ENCODE peak calls at places on chromosomes 2 and 18, in four cellular contexts. X is AG10803, Q is epithelial cell of esophagus, J is left ventricle myocardium inferior. F is an unnamed sample.

GRCh38 chr2:23118894-23119293 is 266.1 kb upstream of the KLHL29 start:
- DNase-seq in X (no peak), Q (no peak), J (no peak), F (no peak)

GRCh38 chr2:226339616-226340015 is 460.0 kb downstream of the IRS1 start:
- DNase-seq in X (no peak), Q (no peak), J (no peak), F (no peak)

GRCh38 chr2:240252191-240252871 is 111.9 kb upstream of the OTOS start:
- DNase-seq in X (no peak), Q (no peak), J (peak), F (no peak)

GRCh38 chr2:190697421-190697820 is 48.5 kb downstream of the NAB1 start:
- DNase-seq in X (no peak), Q (no peak), J (no peak), F (no peak)

GRCh38 chr18:51890762-51891161 is 449.2 kb upstream of the DCC start:
- DNase-seq in X (peak), Q (peak), J (no peak), F (peak)

GRCh38 chr2:117618607-117619006 is 195.9 kb upstream of the DDX18 start:
- DNase-seq in X (no peak), Q (no peak), J (no peak), F (no peak)

GRCh38 chr2:235807347-235807746 is 313.5 kb downstream of the AGAP1 start:
- DNase-seq in X (no peak), Q (no peak), J (no peak), F (no peak)

GRCh38 chr2:3974765-3975164 is 271.4 kb downstream of the DCDC2C start:
- DNase-seq in X (no peak), Q (no peak), J (no peak), F (no peak)

GRCh38 chr2:178767099-178768060 is 39.8 kb downstream of the TTN start:
- DNase-seq in X (no peak), Q (no peak), J (no peak), F (no peak)

GRCh38 chr2:99490088-99491065 is 560 bp upstream of the REV1 start:
- DNase-seq in X (peak), Q (peak), J (peak), F (peak)

GRCh38 chr2:217927601-217928323 is 75.0 kb downstream of the TNS1 start:
- DNase-seq in X (no peak), Q (no peak), J (no peak), F (no peak)

GRCh38 chr2:20148411-20148810 is 76.5 kb downstream of the SDC1 start:
- DNase-seq in X (peak), Q (no peak), J (no peak), F (no peak)

GRCh38 chr2:127632592-127633489 is 13.1 kb upstream of the GPR17 start:
- DNase-seq in X (no peak), Q (no peak), J (no peak), F (no peak)

GRCh38 chr2:118705032-118705431 is 142.4 kb downstream of the EN1 start:
- DNase-seq in X (peak), Q (peak), J (no peak), F (peak)

GRCh38 chr2:240435955-240436625 is 627 bp downstream of the GPC1 start:
- DNase-seq in X (peak), Q (no peak), J (no peak), F (peak)

GRCh38 chr2:64846175-64846574 is 143.0 kb upstream of the SLC1A4 start:
- DNase-seq in X (peak), Q (peak), J (no peak), F (peak)

GRCh38 chr2:169395821-169396374 is 33.6 kb upstream of the LRP2 start:
- DNase-seq in X (no peak), Q (no peak), J (no peak), F (no peak)

GRCh38 chr2:195662138-195662537 is 5.1 kb downstream of the SLC39A10 start:
- DNase-seq in X (no peak), Q (no peak), J (no peak), F (no peak)

GRCh38 chr2:71226391-71226964 is 425 bp downstream of the PAIP2B start:
- DNase-seq in X (no peak), Q (no peak), J (peak), F (no peak)

GRCh38 chr2:129813404-129813803 is 166.1 kb upstream of the RAB6C start:
- DNase-seq in X (no peak), Q (no peak), J (no peak), F (no peak)
- TF ChIP-seq CTCF in X (peak), Q (peak), J (no peak), F (no peak)

DNA sequence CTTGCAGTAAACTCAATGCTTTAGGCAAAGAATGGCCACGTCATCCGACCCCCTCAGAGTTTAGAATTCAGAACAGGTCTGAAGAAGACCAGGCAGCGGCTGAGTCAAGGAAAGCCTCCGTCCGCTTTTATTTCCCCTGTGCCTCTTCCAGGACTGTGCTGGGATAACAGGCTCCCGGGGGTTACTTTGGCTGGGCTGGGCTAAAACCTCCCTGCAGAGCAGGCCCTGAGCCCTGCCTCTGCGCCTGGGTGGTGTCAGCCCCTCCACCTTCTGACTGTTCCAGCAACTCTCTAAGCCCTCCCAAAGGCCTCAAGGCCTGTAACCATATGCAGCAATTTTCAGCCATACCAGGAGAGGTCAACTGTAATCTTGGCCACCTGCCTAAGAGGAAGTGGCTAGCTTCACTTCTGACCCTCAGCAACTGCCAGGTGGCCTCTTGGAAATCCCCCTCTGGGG is 166.5 kb downstream of the RPIA start:
- DNase-seq in X (no peak), Q (no peak), J (no peak), F (peak)
- H3K4me3 ChIP-seq in X (no peak), Q (no peak), J (no peak), F (no peak)

GRCh38 chr2:106085441-106085911 is 108.6 kb downstream of the UXS1 start:
- DNase-seq in X (peak), Q (peak), J (no peak), F (peak)
- TF ChIP-seq CTCF in X (peak), Q (peak), J (peak), F (peak)

GRCh38 chr2:47173986-47174730 is 19.1 kb upstream of the STPG4 start:
- DNase-seq in X (no peak), Q (no peak), J (no peak), F (no peak)
- H3K4me3 ChIP-seq in X (peak), Q (peak), J (peak), F (peak)

DNA sequence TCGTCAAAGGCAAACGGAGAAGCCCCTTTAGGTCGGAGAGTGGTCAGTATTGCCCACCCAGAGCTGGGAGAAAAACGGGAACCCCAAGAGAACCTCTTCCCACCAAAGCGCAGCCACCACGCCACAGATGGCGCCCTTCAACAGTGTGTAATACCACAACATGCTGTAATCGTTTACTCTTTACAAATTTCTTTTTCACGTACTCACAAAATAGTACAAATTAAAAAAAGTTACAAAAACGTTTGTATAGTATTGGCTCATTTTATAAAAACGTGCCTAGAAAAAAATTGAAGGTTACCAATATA is 811 bp upstream of the NFE2L2 start:
- DNase-seq in X (peak), Q (peak), J (peak), F (no peak)
- TF ChIP-seq CTCF in X (peak), Q (peak), J (peak), F (peak)

DNA sequence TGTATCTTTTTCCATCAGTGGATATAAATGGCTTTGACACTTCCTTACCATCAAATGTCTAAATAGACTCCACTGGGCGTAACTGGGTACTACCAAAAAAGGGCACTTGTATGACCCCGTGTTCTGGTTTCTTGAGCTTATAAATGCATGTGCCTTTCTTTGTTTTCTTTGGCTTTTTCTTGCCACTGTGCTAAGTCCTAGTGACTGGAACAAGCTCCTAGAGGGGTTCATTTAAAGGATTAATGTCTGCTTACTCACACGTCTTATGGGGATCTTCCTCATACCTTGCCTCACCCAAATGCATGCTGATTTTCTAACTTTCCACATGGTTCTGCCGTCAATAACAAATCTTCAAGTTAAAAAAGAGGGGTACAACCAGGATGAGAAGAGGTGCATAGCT is 19.8 kb upstream of the ZNF532 start:
- DNase-seq in X (no peak), Q (peak), J (no peak), F (no peak)
- H3K4me3 ChIP-seq in X (no peak), Q (no peak), J (no peak), F (no peak)

DNA sequence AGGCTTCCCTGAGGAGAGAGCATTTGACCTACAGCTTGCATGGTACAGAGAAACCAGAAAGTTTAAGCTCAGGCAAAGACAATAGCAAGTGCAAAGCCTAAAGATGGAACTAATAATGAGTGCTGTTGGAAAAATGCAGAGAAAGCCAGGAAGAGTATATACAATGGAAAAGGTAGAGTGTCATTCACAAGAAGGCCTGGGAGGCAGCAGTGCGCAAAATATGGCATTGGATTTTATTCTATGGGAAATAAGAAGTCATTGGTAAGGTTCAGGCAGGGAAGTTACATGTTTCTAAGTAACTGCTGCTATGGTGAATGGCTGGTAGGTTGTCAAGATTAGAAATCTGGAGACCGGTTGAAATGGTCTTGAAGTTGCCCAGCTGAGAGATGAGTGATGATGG is 2167.3 kb upstream of the CELF4 start:
- DNase-seq in X (no peak), Q (peak), J (no peak), F (no peak)
- TF ChIP-seq CTCF in X (no peak), Q (peak), J (no peak), F (peak)

DNA sequence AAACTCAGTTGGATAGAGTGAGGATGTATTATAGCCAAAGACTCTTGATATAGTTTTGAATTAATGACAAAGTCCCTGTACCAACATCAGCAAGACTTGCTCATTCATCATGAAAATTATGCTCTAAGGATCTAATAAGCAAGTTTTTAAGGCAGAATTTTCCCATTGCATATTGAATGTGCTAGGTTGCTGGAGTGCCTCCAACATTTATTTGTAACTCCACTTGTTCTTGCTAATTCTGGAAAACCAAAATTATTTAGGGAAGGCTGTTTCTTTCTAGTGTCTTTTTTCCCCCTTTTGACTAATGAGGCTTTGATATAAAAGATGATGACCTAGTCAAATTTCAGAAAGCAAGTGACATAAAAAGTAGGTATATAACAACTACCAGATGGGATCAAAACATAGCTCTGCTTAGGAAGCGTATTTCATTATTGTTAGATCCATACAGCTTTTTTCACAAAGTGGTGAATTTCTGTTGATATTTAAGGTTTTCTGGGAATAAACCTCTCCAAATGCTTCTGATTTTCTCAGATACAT is 7.7 kb downstream of the SLC4A10 start:
- DNase-seq in X (no peak), Q (no peak), J (no peak), F (no peak)
- H3K4me3 ChIP-seq in X (no peak), Q (no peak), J (no peak), F (no peak)

DNA sequence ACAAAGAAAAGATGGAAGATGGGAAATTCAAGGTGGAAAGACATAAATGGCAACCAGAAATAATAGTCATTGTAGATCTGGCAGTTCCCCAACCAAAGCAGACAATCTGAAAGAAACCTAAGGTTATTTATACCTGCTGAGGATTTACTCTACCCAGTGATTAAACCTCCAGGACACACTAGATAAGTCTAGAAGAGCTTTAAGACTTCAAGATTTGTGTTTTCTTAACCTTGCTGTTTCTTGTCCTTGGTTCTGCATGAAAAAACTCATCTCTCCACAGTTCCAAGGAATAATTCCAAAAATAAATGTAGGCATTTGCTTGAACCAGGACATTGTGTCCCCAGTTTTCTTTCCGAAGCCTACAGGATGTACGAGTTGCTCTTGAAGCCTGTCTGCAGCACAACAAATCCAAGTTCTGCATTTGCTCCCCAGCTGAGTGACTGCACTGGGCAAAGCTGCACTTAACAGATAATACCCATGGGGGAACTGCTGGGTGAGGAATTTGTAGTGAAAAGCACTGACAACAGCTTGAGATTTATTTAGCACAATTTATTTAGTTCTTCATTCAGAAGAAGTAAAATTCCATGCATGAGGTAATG is 19.7 kb downstream of the DTNA start:
- DNase-seq in X (no peak), Q (no peak), J (peak), F (no peak)
- TF ChIP-seq CTCF in X (no peak), Q (no peak), J (no peak), F (no peak)